ENCODE peak calls at places on chromosomes 5 and 9, in nine cellular contexts. One of them, this sample, is unnamed.

GRCh38 chr9:129542761-129543160 is 78.1 kb downstream of the C9orf50 start:
- DNase-seq in astrocyte: no peak
- DNase-seq in lower lobe of right lung: no peak
- DNase-seq in PC-3: peak
- DNase-seq in HepG2: no peak
- DNase-seq in stomach: no peak
- DNase-seq in GM23338: no peak
- DNase-seq in left ventricle myocardium inferior: no peak
- DNase-seq in neural progenitor cell: no peak
- DNase-seq in this sample: peak

GRCh38 chr9:2602704-2603116 is 18.9 kb upstream of the VLDLR start:
- DNase-seq in astrocyte: no peak
- DNase-seq in lower lobe of right lung: no peak
- DNase-seq in PC-3: no peak
- DNase-seq in HepG2: no peak
- DNase-seq in stomach: no peak
- DNase-seq in GM23338: no peak
- DNase-seq in left ventricle myocardium inferior: no peak
- DNase-seq in neural progenitor cell: no peak
- DNase-seq in this sample: no peak

GRCh38 chr5:180591249-180591887 is at the start of gene SCGB3A1:
- DNase-seq in astrocyte: no peak
- DNase-seq in lower lobe of right lung: peak
- DNase-seq in PC-3: no peak
- DNase-seq in HepG2: no peak
- DNase-seq in stomach: no peak
- DNase-seq in GM23338: peak
- DNase-seq in left ventricle myocardium inferior: no peak
- DNase-seq in neural progenitor cell: peak
- DNase-seq in this sample: no peak

GRCh38 chr9:123357748-123358059 is 1.7 kb downstream of the CRB2 start:
- DNase-seq in astrocyte: no peak
- DNase-seq in lower lobe of right lung: no peak
- DNase-seq in PC-3: no peak
- DNase-seq in HepG2: no peak
- DNase-seq in stomach: no peak
- DNase-seq in GM23338: no peak
- DNase-seq in left ventricle myocardium inferior: no peak
- DNase-seq in neural progenitor cell: no peak
- DNase-seq in this sample: no peak

GRCh38 chr5:143837306-143837848 is 25.4 kb downstream of the HMHB1 start:
- DNase-seq in astrocyte: peak
- DNase-seq in lower lobe of right lung: no peak
- DNase-seq in PC-3: no peak
- DNase-seq in HepG2: no peak
- DNase-seq in stomach: no peak
- DNase-seq in GM23338: no peak
- DNase-seq in left ventricle myocardium inferior: no peak
- DNase-seq in neural progenitor cell: no peak
- DNase-seq in this sample: no peak

GRCh38 chr9:124013263-124014211 is 2.0 kb downstream of the LHX2 start:
- DNase-seq in astrocyte: no peak
- DNase-seq in lower lobe of right lung: no peak
- DNase-seq in PC-3: no peak
- DNase-seq in HepG2: no peak
- DNase-seq in stomach: no peak
- DNase-seq in GM23338: peak
- DNase-seq in left ventricle myocardium inferior: no peak
- DNase-seq in neural progenitor cell: peak
- DNase-seq in this sample: no peak

GRCh38 chr5:60810438-60811085 is 33.5 kb downstream of the ELOVL7 start:
- DNase-seq in astrocyte: peak
- DNase-seq in lower lobe of right lung: no peak
- DNase-seq in PC-3: peak
- DNase-seq in HepG2: peak
- DNase-seq in stomach: no peak
- DNase-seq in GM23338: no peak
- DNase-seq in left ventricle myocardium inferior: no peak
- DNase-seq in neural progenitor cell: no peak
- DNase-seq in this sample: peak

GRCh38 chr9:104743377-104743985 is 4.0 kb upstream of the NIPSNAP3A start:
- DNase-seq in astrocyte: peak
- DNase-seq in lower lobe of right lung: no peak
- DNase-seq in PC-3: peak
- DNase-seq in HepG2: peak
- DNase-seq in stomach: no peak
- DNase-seq in GM23338: peak
- DNase-seq in left ventricle myocardium inferior: no peak
- DNase-seq in neural progenitor cell: peak
- DNase-seq in this sample: peak

GRCh38 chr9:89821081-89821480 is 216.3 kb downstream of the GADD45G start:
- DNase-seq in astrocyte: peak
- DNase-seq in lower lobe of right lung: no peak
- DNase-seq in PC-3: no peak
- DNase-seq in HepG2: no peak
- DNase-seq in stomach: no peak
- DNase-seq in GM23338: peak
- DNase-seq in left ventricle myocardium inferior: no peak
- DNase-seq in neural progenitor cell: peak
- DNase-seq in this sample: no peak

GRCh38 chr5:33313150-33313549 is 127.6 kb upstream of the TARS1 start:
- DNase-seq in astrocyte: peak
- DNase-seq in lower lobe of right lung: no peak
- DNase-seq in PC-3: peak
- DNase-seq in HepG2: no peak
- DNase-seq in stomach: no peak
- DNase-seq in GM23338: peak
- DNase-seq in left ventricle myocardium inferior: no peak
- DNase-seq in neural progenitor cell: no peak
- DNase-seq in this sample: peak

GRCh38 chr9:89154651-89155336 is 23.8 kb downstream of the SHC3 start:
- DNase-seq in astrocyte: peak
- DNase-seq in lower lobe of right lung: no peak
- DNase-seq in PC-3: peak
- DNase-seq in HepG2: no peak
- DNase-seq in stomach: no peak
- DNase-seq in GM23338: no peak
- DNase-seq in left ventricle myocardium inferior: no peak
- DNase-seq in neural progenitor cell: no peak
- DNase-seq in this sample: peak

GRCh38 chr9:130665431-130666392 is 1.3 kb downstream of the PRDM12 start:
- DNase-seq in astrocyte: no peak
- DNase-seq in lower lobe of right lung: no peak
- DNase-seq in PC-3: no peak
- DNase-seq in HepG2: no peak
- DNase-seq in stomach: no peak
- DNase-seq in GM23338: peak
- DNase-seq in left ventricle myocardium inferior: no peak
- DNase-seq in neural progenitor cell: peak
- DNase-seq in this sample: no peak

GRCh38 chr9:36765077-36765390 is 192.3 kb downstream of the MELK start:
- DNase-seq in astrocyte: no peak
- DNase-seq in lower lobe of right lung: no peak
- DNase-seq in PC-3: no peak
- DNase-seq in HepG2: no peak
- DNase-seq in stomach: no peak
- DNase-seq in GM23338: no peak
- DNase-seq in left ventricle myocardium inferior: no peak
- DNase-seq in neural progenitor cell: peak
- DNase-seq in this sample: no peak

GRCh38 chr5:173396311-173396993 is 68.2 kb upstream of the STC2 start:
- DNase-seq in astrocyte: no peak
- DNase-seq in lower lobe of right lung: no peak
- DNase-seq in PC-3: no peak
- DNase-seq in HepG2: peak
- DNase-seq in stomach: no peak
- DNase-seq in GM23338: peak
- DNase-seq in left ventricle myocardium inferior: no peak
- DNase-seq in neural progenitor cell: peak
- DNase-seq in this sample: no peak

GRCh38 chr5:56588636-56589485 is 226.5 kb upstream of the MAP3K1 start:
- DNase-seq in astrocyte: no peak
- DNase-seq in lower lobe of right lung: peak
- DNase-seq in PC-3: no peak
- DNase-seq in HepG2: no peak
- DNase-seq in stomach: peak
- DNase-seq in GM23338: peak
- DNase-seq in left ventricle myocardium inferior: peak
- DNase-seq in neural progenitor cell: peak
- DNase-seq in this sample: no peak
- TF ChIP-seq CTCF in astrocyte: no peak
- TF ChIP-seq CTCF in lower lobe of right lung: no peak
- TF ChIP-seq CTCF in PC-3: no peak
- TF ChIP-seq CTCF in HepG2: no peak
- TF ChIP-seq CTCF in stomach: no peak
- TF ChIP-seq CTCF in GM23338: no peak
- TF ChIP-seq CTCF in left ventricle myocardium inferior: no peak
- TF ChIP-seq CTCF in neural progenitor cell: no peak
- TF ChIP-seq CTCF in this sample: no peak

DNA sequence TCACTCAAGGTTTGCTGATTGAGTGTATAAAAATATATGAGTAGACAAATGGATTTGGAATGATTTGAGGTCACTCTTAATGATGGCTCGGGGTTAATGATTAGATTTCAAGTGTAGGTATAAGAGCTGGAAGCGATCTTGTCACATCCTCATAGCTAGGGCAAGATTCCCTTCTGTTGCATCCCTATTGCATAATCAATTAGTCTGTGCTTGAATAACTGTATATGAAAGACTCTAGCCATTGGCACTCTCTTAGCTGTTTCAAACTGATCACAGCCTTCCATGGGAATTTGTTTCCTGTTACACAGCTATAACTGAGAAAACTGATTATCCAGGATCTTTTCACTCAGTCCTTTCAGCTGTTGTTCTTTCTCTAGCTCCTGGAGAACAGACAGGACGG is 811.6 kb downstream of the TLE4 start:
- DNase-seq in astrocyte: no peak
- DNase-seq in lower lobe of right lung: no peak
- DNase-seq in PC-3: no peak
- DNase-seq in HepG2: no peak
- DNase-seq in stomach: no peak
- DNase-seq in GM23338: no peak
- DNase-seq in left ventricle myocardium inferior: no peak
- DNase-seq in neural progenitor cell: no peak
- DNase-seq in this sample: no peak
- H3K27ac ChIP-seq in astrocyte: no peak
- H3K27ac ChIP-seq in lower lobe of right lung: no peak
- H3K27ac ChIP-seq in PC-3: no peak
- H3K27ac ChIP-seq in HepG2: no peak
- H3K27ac ChIP-seq in stomach: no peak
- H3K27ac ChIP-seq in GM23338: no peak
- H3K27ac ChIP-seq in left ventricle myocardium inferior: no peak
- H3K27ac ChIP-seq in neural progenitor cell: no peak
- H3K27ac ChIP-seq in this sample: no peak

GRCh38 chr5:76175051-76175666 is 92.0 kb downstream of the SV2C start:
- DNase-seq in astrocyte: peak
- DNase-seq in lower lobe of right lung: no peak
- DNase-seq in PC-3: peak
- DNase-seq in HepG2: peak
- DNase-seq in stomach: peak
- DNase-seq in GM23338: peak
- DNase-seq in left ventricle myocardium inferior: no peak
- DNase-seq in neural progenitor cell: peak
- DNase-seq in this sample: peak
- TF ChIP-seq CTCF in astrocyte: peak
- TF ChIP-seq CTCF in lower lobe of right lung: peak
- TF ChIP-seq CTCF in PC-3: peak
- TF ChIP-seq CTCF in HepG2: peak
- TF ChIP-seq CTCF in stomach: no peak
- TF ChIP-seq CTCF in GM23338: peak
- TF ChIP-seq CTCF in left ventricle myocardium inferior: peak
- TF ChIP-seq CTCF in neural progenitor cell: peak
- TF ChIP-seq CTCF in this sample: peak

GRCh38 chr9:23741304-23741800 is 84.7 kb downstream of the ELAVL2 start:
- DNase-seq in astrocyte: no peak
- DNase-seq in lower lobe of right lung: no peak
- DNase-seq in PC-3: no peak
- DNase-seq in HepG2: no peak
- DNase-seq in stomach: no peak
- DNase-seq in GM23338: peak
- DNase-seq in left ventricle myocardium inferior: no peak
- DNase-seq in neural progenitor cell: peak
- DNase-seq in this sample: no peak
- H3K27ac ChIP-seq in astrocyte: no peak
- H3K27ac ChIP-seq in lower lobe of right lung: no peak
- H3K27ac ChIP-seq in PC-3: no peak
- H3K27ac ChIP-seq in HepG2: no peak
- H3K27ac ChIP-seq in stomach: no peak
- H3K27ac ChIP-seq in GM23338: peak
- H3K27ac ChIP-seq in left ventricle myocardium inferior: no peak
- H3K27ac ChIP-seq in neural progenitor cell: no peak
- H3K27ac ChIP-seq in this sample: no peak

GRCh38 chr5:77437194-77437593 is 54.9 kb downstream of the WDR41 start:
- DNase-seq in astrocyte: no peak
- DNase-seq in lower lobe of right lung: no peak
- DNase-seq in PC-3: peak
- DNase-seq in HepG2: peak
- DNase-seq in stomach: no peak
- DNase-seq in GM23338: peak
- DNase-seq in left ventricle myocardium inferior: no peak
- DNase-seq in neural progenitor cell: peak
- DNase-seq in this sample: no peak
- TF ChIP-seq CTCF in astrocyte: no peak
- TF ChIP-seq CTCF in lower lobe of right lung: peak
- TF ChIP-seq CTCF in PC-3: peak
- TF ChIP-seq CTCF in HepG2: peak
- TF ChIP-seq CTCF in stomach: no peak
- TF ChIP-seq CTCF in GM23338: peak
- TF ChIP-seq CTCF in left ventricle myocardium inferior: no peak
- TF ChIP-seq CTCF in neural progenitor cell: peak
- TF ChIP-seq CTCF in this sample: no peak